ENCODE peak calls at places on chromosomes 1 and 21, in eight cellular contexts. Q is naive thymus-derived CD4-positive, alpha-beta T cell; M is anterior cingulate cortex; E is neural crest cell; H is activated CD8-positive, alpha-beta memory T cell treated with anti-CD3 and anti-CD28 coated beads, Interleukin-2, amount 50 U/mL, for 4 hours; W is stimulated activated CD4-positive, alpha-beta T cell treated with anti-CD3 and anti-CD28 coated beads, Interleukin-1b, Interleukin-23, amount 100 ng/mL, for 48 hours; I is coronary artery; T is mucosa of gallbladder. D is an unnamed sample.

GRCh38 chr1:225879521-225880209 is 2.5 kb downstream of the TMEM63A start:
- DNase-seq in Q (peak), M (no peak), E (no peak), H (no peak), W (no peak), I (no peak), T (no peak), D (no peak)

GRCh38 chr21:21730524-21730923 is 732.3 kb downstream of the NCAM2 start:
- DNase-seq in Q (no peak), M (no peak), E (no peak), H (no peak), W (no peak), I (no peak), T (no peak), D (no peak)

GRCh38 chr1:23020731-23021130 is 1.5 kb downstream of the KDM1A start:
- DNase-seq in Q (no peak), M (no peak), E (no peak), H (no peak), W (no peak), I (no peak), T (no peak), D (no peak)

GRCh38 chr21:29315155-29315749 is 16.5 kb downstream of the BACH1 start:
- DNase-seq in Q (no peak), M (no peak), E (no peak), H (no peak), W (no peak), I (no peak), T (no peak), D (no peak)

GRCh38 chr1:89465201-89465600 is 59.4 kb upstream of the LRRC8B start:
- DNase-seq in Q (no peak), M (no peak), E (no peak), H (no peak), W (peak), I (no peak), T (no peak), D (no peak)

GRCh38 chr1:234361102-234361603 is 12.1 kb upstream of the COA6 start:
- DNase-seq in Q (no peak), M (no peak), E (no peak), H (no peak), W (no peak), I (no peak), T (no peak), D (no peak)

GRCh38 chr1:180954766-180955165 is 42.1 kb downstream of the KIAA1614 start:
- DNase-seq in Q (no peak), M (no peak), E (no peak), H (no peak), W (no peak), I (no peak), T (no peak), D (no peak)

GRCh38 chr1:106746448-106747085 is 309.9 kb upstream of the PRMT6 start:
- DNase-seq in Q (no peak), M (no peak), E (no peak), H (no peak), W (no peak), I (no peak), T (no peak), D (no peak)

GRCh38 chr1:246159290-246160227 is 347.5 kb downstream of the SMYD3 start:
- DNase-seq in Q (no peak), M (no peak), E (no peak), H (no peak), W (no peak), I (no peak), T (no peak), D (no peak)

GRCh38 chr1:201551877-201552731 is 13.2 kb downstream of the NAV1 start:
- DNase-seq in Q (no peak), M (peak), E (no peak), H (no peak), W (no peak), I (no peak), T (no peak), D (peak)

GRCh38 chr1:100628631-100629081 is 90.7 kb downstream of the GPR88 start:
- DNase-seq in Q (no peak), M (no peak), E (no peak), H (no peak), W (no peak), I (no peak), T (no peak), D (no peak)

GRCh38 chr1:31987231-31987630 is 26.4 kb upstream of the KHDRBS1 start:
- DNase-seq in Q (no peak), M (no peak), E (peak), H (no peak), W (no peak), I (no peak), T (no peak), D (no peak)

GRCh38 chr1:221670081-221670480 is 71.8 kb downstream of the DUSP10 start:
- DNase-seq in Q (no peak), M (no peak), E (no peak), H (no peak), W (no peak), I (no peak), T (no peak), D (no peak)

GRCh38 chr1:172382949-172383348 is 37.5 kb upstream of the C1orf105 start:
- DNase-seq in Q (no peak), M (no peak), E (no peak), H (no peak), W (no peak), I (no peak), T (no peak), D (no peak)

GRCh38 chr1:203324103-203325003 is 19.0 kb downstream of the BTG2 start:
- DNase-seq in Q (peak), M (no peak), E (no peak), H (peak), W (peak), I (no peak), T (no peak), D (no peak)

GRCh38 chr1:53947172-53947835 is 1.2 kb downstream of the LRRC42 start:
- DNase-seq in Q (no peak), M (no peak), E (no peak), H (no peak), W (no peak), I (no peak), T (no peak), D (no peak)

GRCh38 chr1:37932759-37933158 is 14.1 kb downstream of the INPP5B start:
- DNase-seq in Q (no peak), M (no peak), E (no peak), H (no peak), W (no peak), I (no peak), T (no peak), D (peak)

GRCh38 chr1:83693409-83694126 is 305.4 kb downstream of the TTLL7 start:
- DNase-seq in Q (no peak), M (no peak), E (no peak), H (no peak), W (no peak), I (no peak), T (no peak), D (no peak)

GRCh38 chr1:20578062-20578461 is 10.8 kb upstream of the CDA start:
- DNase-seq in Q (no peak), M (no peak), E (no peak), H (no peak), W (no peak), I (no peak), T (no peak), D (no peak)

GRCh38 chr21:36320421-36321324 is 676 bp downstream of the MORC3 start:
- DNase-seq in Q (no peak), M (no peak), E (peak), H (no peak), W (peak), I (peak), T (peak), D (peak)

GRCh38 chr1:198387587-198387986 is 152.9 kb downstream of the ATP6V1G3 start:
- DNase-seq in Q (no peak), M (no peak), E (no peak), H (no peak), W (no peak), I (no peak), T (no peak), D (no peak)

GRCh38 chr1:197899037-197899436 is 3.4 kb upstream of the C1orf53 start:
- DNase-seq in Q (no peak), M (no peak), E (no peak), H (no peak), W (no peak), I (no peak), T (no peak), D (no peak)

GRCh38 chr1:173444757-173445156 is 32.4 kb upstream of the PRDX6 start:
- DNase-seq in Q (peak), M (no peak), E (no peak), H (no peak), W (no peak), I (no peak), T (no peak), D (no peak)

GRCh38 chr1:11545793-11546192 is 66.8 kb downstream of the DISP3 start:
- DNase-seq in Q (no peak), M (no peak), E (no peak), H (no peak), W (no peak), I (no peak), T (no peak), D (no peak)

GRCh38 chr1:18684306-18684705 is 53.7 kb downstream of the PAX7 start:
- DNase-seq in Q (no peak), M (no peak), E (no peak), H (no peak), W (no peak), I (no peak), T (no peak), D (no peak)

GRCh38 chr21:39452207-39452964 is 616 bp downstream of the SH3BGR start:
- DNase-seq in Q (no peak), M (no peak), E (no peak), H (no peak), W (no peak), I (no peak), T (no peak), D (no peak)

GRCh38 chr21:44750675-44751025 is 39.3 kb upstream of the TSPEAR start:
- DNase-seq in Q (no peak), M (no peak), E (no peak), H (no peak), W (no peak), I (no peak), T (no peak), D (no peak)

GRCh38 chr1:17377325-17377953 is 5.4 kb downstream of the PADI6 start:
- DNase-seq in Q (no peak), M (no peak), E (no peak), H (no peak), W (no peak), I (no peak), T (no peak), D (no peak)

GRCh38 chr1:99662581-99663208 is 16.8 kb downstream of the PALMD start:
- DNase-seq in Q (no peak), M (no peak), E (no peak), H (no peak), W (no peak), I (peak), T (peak), D (peak)

GRCh38 chr21:42466700-42467612 is 29.1 kb downstream of the RSPH1 start:
- DNase-seq in Q (no peak), M (no peak), E (no peak), H (no peak), W (no peak), I (no peak), T (no peak), D (peak)

GRCh38 chr1:70090875-70091274 is 114.5 kb downstream of the LRRC40 start:
- DNase-seq in Q (no peak), M (no peak), E (no peak), H (no peak), W (no peak), I (no peak), T (no peak), D (peak)

GRCh38 chr1:209387969-209388329 is 195.6 kb upstream of the CAMK1G start:
- DNase-seq in Q (no peak), M (no peak), E (no peak), H (no peak), W (no peak), I (no peak), T (no peak), D (no peak)

GRCh38 chr1:11704691-11705475 is 13.4 kb downstream of the DRAXIN start:
- DNase-seq in Q (no peak), M (no peak), E (no peak), H (no peak), W (no peak), I (no peak), T (no peak), D (no peak)

GRCh38 chr1:116218922-116219321 is 107.7 kb downstream of the MAB21L3 start:
- DNase-seq in Q (no peak), M (no peak), E (no peak), H (no peak), W (no peak), I (no peak), T (peak), D (no peak)